ENCODE peak calls at places on chromosomes 16 and 17, in nine cellular contexts. A is CD8-positive, alpha-beta T cell; C is tibial nerve; J is GM23338; D is body of pancreas; V is fibroblast of lung; X is thyroid gland; Y is HepG2; E is left lung. F is an unnamed sample. For H3K4me1, the result is how much of the 10 kb centered on the place peaks cover.

GRCh38 chr16:85923153-85924021 is 24.4 kb downstream of the IRF8 start:
- DNase-seq in A (no peak), J (no peak), E (no peak), D (no peak), Y (no peak), X (no peak), C (peak), V (peak), F (no peak)

GRCh38 chr17:40322417-40323315 is 13.7 kb downstream of the RARA start:
- DNase-seq in J (peak), C (peak), Y (peak), V (peak), X (peak), D (no peak), A (peak), E (peak), F (no peak)

GRCh38 chr17:40602445-40603443 is 37.5 kb upstream of the CCR7 start:
- DNase-seq in J (no peak), V (no peak), X (no peak), A (peak), D (no peak), Y (no peak), E (no peak), C (no peak), F (no peak)

GRCh38 chr17:82658796-82659452 is 10.7 kb upstream of the WDR45B start:
- DNase-seq in Y (no peak), V (no peak), D (no peak), E (peak), J (no peak), C (no peak), A (no peak), X (no peak), F (no peak)

GRCh38 chr16:81480856-81481821 is 36.5 kb downstream of the CMIP start:
- DNase-seq in J (no peak), Y (peak), V (peak), A (no peak), E (peak), C (peak), D (no peak), X (peak), F (peak)

GRCh38 chr17:7851438-7852261 is 3.2 kb upstream of the TMEM88 start:
- DNase-seq in A (peak), X (peak), D (peak), V (peak), E (peak), J (peak), C (peak), Y (peak), F (no peak)

GRCh38 chr16:86590501-86591144 is 12.3 kb downstream of the FOXL1 start:
- DNase-seq in X (no peak), C (no peak), D (no peak), J (no peak), A (no peak), Y (peak), E (no peak), V (peak), F (no peak)

GRCh38 chr16:81451753-81452680 is 7.4 kb downstream of the CMIP start:
- DNase-seq in A (peak), V (no peak), D (no peak), X (no peak), E (no peak), C (no peak), Y (peak), J (peak), F (no peak)

GRCh38 chr17:892958-893357 is 86.6 kb downstream of the NXN start:
- DNase-seq in J (no peak), X (no peak), C (no peak), Y (no peak), E (no peak), D (no peak), V (no peak), A (no peak), F (no peak)

GRCh38 chr17:82935944-82936767 is 96.3 kb upstream of the ZNF750 start:
- DNase-seq in X (peak), Y (no peak), J (no peak), E (peak), A (no peak), V (no peak), D (no peak), C (no peak), F (no peak)

GRCh38 chr16:85329999-85330693 is 217.9 kb upstream of the CIBAR2 start:
- DNase-seq in E (no peak), C (no peak), A (no peak), V (no peak), J (no peak), D (no peak), Y (no peak), X (no peak), F (no peak)

GRCh38 chr16:66026211-66026610 is 340.3 kb upstream of the CDH5 start:
- DNase-seq in C (no peak), A (no peak), V (no peak), D (no peak), X (no peak), E (no peak), Y (no peak), J (peak), F (no peak)

GRCh38 chr16:27236635-27237228 is 31.8 kb downstream of the NSMCE1 start:
- DNase-seq in V (no peak), J (no peak), D (no peak), Y (no peak), E (no peak), A (no peak), X (no peak), C (no peak), F (no peak)

GRCh38 chr16:27234603-27235002 is 31.3 kb downstream of the KDM8 start:
- DNase-seq in E (no peak), Y (no peak), A (no peak), D (no peak), X (no peak), J (no peak), V (no peak), C (no peak), F (no peak)

GRCh38 chr16:27235938-27236245 is 32.6 kb downstream of the KDM8 start:
- DNase-seq in D (no peak), E (no peak), V (no peak), X (no peak), Y (no peak), A (no peak), C (no peak), J (no peak), F (no peak)

GRCh38 chr16:27234171-27234570 is 30.8 kb downstream of the KDM8 start:
- DNase-seq in D (no peak), Y (no peak), X (no peak), J (no peak), C (no peak), V (no peak), A (no peak), E (no peak), F (no peak)

DNA sequence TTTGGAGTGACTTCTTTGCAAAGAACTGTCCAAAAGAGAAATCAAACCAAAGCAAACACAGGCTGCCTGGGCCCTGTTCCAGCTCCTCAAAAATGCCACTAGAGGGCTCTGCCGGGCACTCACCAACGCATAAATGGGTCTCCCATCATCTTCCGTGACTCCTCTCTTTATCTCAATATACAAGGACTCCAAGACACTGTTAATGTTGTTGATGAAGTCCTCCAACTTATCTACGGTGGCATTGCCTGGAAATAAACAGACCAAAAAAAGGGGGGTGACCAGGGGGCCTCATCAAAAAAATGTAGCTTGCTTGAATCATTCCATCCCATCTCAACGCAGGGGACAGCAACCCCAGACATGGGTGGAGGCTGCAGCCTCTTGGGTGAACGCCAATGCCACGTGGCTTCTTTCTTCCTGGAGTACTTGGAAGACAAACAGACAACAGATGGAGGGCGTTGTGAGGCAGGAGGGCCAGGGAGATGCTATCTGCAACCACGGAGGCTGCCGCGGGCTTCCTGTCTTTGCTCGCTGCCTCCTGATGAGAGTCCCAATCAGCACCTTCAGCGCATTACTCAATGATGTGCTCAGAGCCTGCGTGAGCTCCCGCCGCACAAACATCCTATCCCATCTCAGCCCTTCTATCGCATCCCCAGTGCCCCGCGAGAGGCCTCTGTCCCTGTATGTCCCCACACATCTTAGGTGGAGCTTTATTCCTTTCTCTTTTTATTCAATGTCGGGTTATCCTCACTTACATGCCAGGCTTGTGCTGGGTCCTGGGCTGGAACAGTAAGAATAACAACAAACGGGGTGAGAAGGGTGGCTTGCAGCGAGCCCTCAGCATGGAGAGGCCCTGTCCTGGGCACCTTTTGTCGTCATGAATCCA is 32.0 kb downstream of the KDM8 start:
- DNase-seq in E (no peak), V (peak), D (peak), A (peak), X (peak), C (peak), Y (peak), J (peak), F (no peak)
- H3K4me1 ChIP-seq in E (under half), V (under half), D (under half), A (half or more), X (under half), C (half or more), Y (under half), J (under half), F (under half)

GRCh38 chr17:30556374-30557332 is 79.4 kb downstream of the GOSR1 start:
- DNase-seq in E (peak), J (no peak), X (no peak), V (no peak), D (no peak), C (no peak), Y (no peak), A (no peak), F (no peak)
- TF ChIP-seq CTCF in E (no peak), J (no peak), X (no peak), V (no peak), D (no peak), C (no peak), Y (no peak), A (no peak), F (no peak)

GRCh38 chr17:48627242-48627597 is 1.1 kb upstream of the HOXB9 start:
- DNase-seq in J (no peak), A (no peak), C (no peak), X (no peak), E (no peak), Y (no peak), D (no peak), V (no peak), F (no peak)
- H3K4me3 ChIP-seq in J (peak), A (peak), C (no peak), X (no peak), E (no peak), Y (no peak), D (no peak), V (no peak), F (no peak)

GRCh38 chr17:50660042-50660886 is 25.6 kb downstream of the ABCC3 start:
- DNase-seq in A (no peak), E (peak), V (peak), J (no peak), X (peak), D (no peak), C (no peak), Y (peak), F (peak)
- H3K4me1 ChIP-seq in A (under half), E (under half), V (under half), J (under half), X (under half), D (under half), C (under half), Y (half or more), F (under half)

GRCh38 chr17:49051269-49051668 is 54.1 kb downstream of the IGF2BP1 start:
- DNase-seq in V (no peak), J (no peak), D (no peak), Y (no peak), A (no peak), X (no peak), C (no peak), E (no peak), F (no peak)
- TF ChIP-seq CTCF in V (no peak), J (no peak), D (no peak), Y (no peak), A (no peak), X (no peak), C (no peak), E (no peak), F (no peak)

GRCh38 chr17:2750721-2751120 is 1.3 kb upstream of the CCDC92B start:
- DNase-seq in D (no peak), X (no peak), A (no peak), Y (no peak), J (no peak), E (no peak), V (no peak), C (no peak), F (no peak)

GRCh38 chr17:2751482-2751881 is 2.0 kb upstream of the CCDC92B start:
- DNase-seq in A (no peak), C (no peak), V (no peak), D (no peak), Y (no peak), J (peak), E (no peak), X (no peak), F (no peak)

GRCh38 chr17:2758870-2759269 is 9.4 kb upstream of the CCDC92B start:
- DNase-seq in V (no peak), C (no peak), J (no peak), A (no peak), E (no peak), Y (no peak), D (no peak), X (no peak), F (no peak)

GRCh38 chr17:2755941-2756724 is 6.7 kb upstream of the CCDC92B start:
- DNase-seq in V (no peak), J (peak), A (no peak), Y (no peak), C (no peak), E (no peak), X (no peak), D (no peak), F (peak)
- H3K4me3 ChIP-seq in V (no peak), J (peak), A (no peak), Y (peak), C (no peak), E (no peak), X (no peak), D (peak), F (peak)

DNA sequence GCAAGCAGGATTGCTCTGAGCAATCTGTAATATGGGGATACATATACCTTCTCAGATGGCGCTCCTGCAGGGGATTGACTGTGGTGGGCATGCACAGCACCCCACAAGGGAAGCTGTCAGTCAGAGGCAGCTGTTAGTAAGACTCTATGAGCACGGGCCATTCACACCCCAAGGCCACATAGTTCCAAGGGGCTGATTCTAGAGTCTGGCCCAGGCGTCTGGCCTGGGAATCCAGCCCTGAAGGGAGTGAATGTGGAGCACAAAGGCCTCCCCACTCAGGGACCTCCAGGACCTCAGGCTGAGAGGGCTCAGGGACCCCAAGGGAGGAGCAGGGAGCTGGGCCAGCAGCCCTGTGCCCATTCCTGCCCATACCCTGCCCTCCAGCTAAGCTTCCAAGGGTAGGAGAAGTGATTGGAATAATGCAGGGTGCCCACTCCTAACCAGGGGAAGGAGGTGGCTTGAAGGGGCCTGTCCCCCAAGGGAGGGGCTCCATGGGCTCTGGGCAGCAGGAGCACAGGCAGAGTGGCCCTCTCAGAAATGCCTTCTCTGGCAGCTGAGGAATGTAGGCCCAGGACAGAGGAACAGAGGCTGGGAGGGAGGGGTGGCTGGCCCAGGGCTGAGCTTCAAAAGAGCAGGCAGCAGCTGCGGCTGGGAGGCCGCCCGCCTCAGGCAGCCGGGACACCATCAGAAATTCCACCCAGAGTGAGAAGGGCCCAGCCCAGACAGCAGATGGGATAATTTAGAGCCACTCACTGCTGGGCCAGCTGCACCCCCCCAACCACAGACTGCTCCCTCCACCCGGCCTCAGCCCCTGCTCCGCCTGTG is 48.9 kb upstream of the MRPS23 start:
- DNase-seq in D (peak), E (peak), Y (peak), V (peak), A (no peak), C (no peak), X (peak), J (peak), F (peak)
- H3K4me1 ChIP-seq in D (half or more), E (half or more), Y (half or more), V (under half), A (under half), C (half or more), X (half or more), J (under half), F (half or more)

GRCh38 chr16:30377812-30378235 is 3.2 kb downstream of the MYL11 start:
- DNase-seq in X (no peak), D (peak), C (peak), Y (peak), E (peak), A (peak), J (peak), V (peak), F (peak)

GRCh38 chr16:30377050-30377811 is 2.6 kb downstream of the MYL11 start:
- DNase-seq in E (no peak), V (no peak), Y (no peak), J (peak), D (no peak), X (peak), A (no peak), C (no peak), F (no peak)

GRCh38 chr16:30380072-30380471 is 2.3 kb downstream of the SEPTIN1 start:
- DNase-seq in J (no peak), X (no peak), D (no peak), Y (no peak), V (no peak), E (no peak), C (no peak), A (no peak), F (no peak)

GRCh38 chr16:30379165-30379783 is 3.1 kb downstream of the SEPTIN1 start:
- DNase-seq in V (no peak), C (no peak), D (no peak), E (no peak), A (no peak), X (no peak), J (no peak), Y (no peak), F (no peak)

GRCh38 chr16:30378236-30379164 is 3.9 kb downstream of the SEPTIN1 start:
- DNase-seq in X (peak), V (peak), C (peak), Y (peak), D (peak), E (peak), A (peak), J (peak), F (peak)
- TF ChIP-seq CTCF in X (peak), V (peak), C (peak), Y (peak), D (peak), E (no peak), A (no peak), J (no peak), F (no peak)

GRCh38 chr17:63848834-63849689 is 6.6 kb upstream of the SMARCD2 start:
- DNase-seq in X (peak), D (peak), A (peak), V (peak), E (peak), J (peak), Y (peak), C (peak), F (peak)
- H3K4me3 ChIP-seq in X (no peak), D (no peak), A (peak), V (peak), E (peak), J (peak), Y (no peak), C (peak), F (peak)

GRCh38 chr17:45580914-45581313 is 90.4 kb upstream of the PLEKHM1 start:
- DNase-seq in A (no peak), Y (no peak), C (no peak), E (no peak), V (no peak), J (no peak), D (no peak), X (no peak), F (no peak)
- H3K4me1 ChIP-seq in A (under half), Y (under half), C (under half), E (under half), V (under half), J (under half), D (under half), X (under half), F (under half)